ENCODE peak calls at places on chromosomes 4 and X, in five cellular contexts. T is K562, M is lower lobe of right lung, Z is GM23248, V is PC-3. R is an unnamed sample.

GRCh38 chrX:136386821-136387220 is 86.1 kb downstream of the ADGRG4 start:
- DNase-seq in T (no peak), M (no peak), Z (no peak), V (no peak), R (no peak)

GRCh38 chrX:115892056-115892708 is 278.4 kb upstream of the AGTR2 start:
- DNase-seq in T (no peak), M (no peak), Z (peak; percentile 13), V (peak; percentile 37), R (peak; percentile 92)

GRCh38 chr4:3371581-3372001 is 70.2 kb upstream of the HGFAC start:
- DNase-seq in T (no peak), M (peak; percentile 36), Z (no peak), V (no peak), R (no peak)

GRCh38 chrX:50036481-50036880 is 114.1 kb downstream of the CLCN5 start:
- DNase-seq in T (no peak), M (no peak), Z (no peak), V (no peak), R (no peak)

GRCh38 chrX:38117485-38117884 is 103.2 kb downstream of the SRPX start:
- DNase-seq in T (no peak), M (no peak), Z (peak; percentile 19), V (no peak), R (peak; percentile 14)

GRCh38 chr4:86857341-86858052 is 8.3 kb upstream of the SLC10A6 start:
- DNase-seq in T (no peak), M (no peak), Z (no peak), V (peak; percentile 72), R (no peak)

GRCh38 chr4:27986476-27986875 is 1125.8 kb downstream of the STIM2 start:
- DNase-seq in T (no peak), M (no peak), Z (no peak), V (no peak), R (no peak)

GRCh38 chr4:165873298-165874071 is 448 bp downstream of the TLL1 start:
- DNase-seq in T (no peak), M (peak; percentile 46), Z (peak; percentile 34), V (peak; percentile 44), R (peak; percentile 40)

GRCh38 chrX:39452404-39452803 is 645.4 kb downstream of the BCOR start:
- DNase-seq in T (no peak), M (no peak), Z (no peak), V (no peak), R (no peak)

GRCh38 chr4:20126906-20127305 is 124.8 kb upstream of the SLIT2 start:
- DNase-seq in T (no peak), M (no peak), Z (peak; percentile 92), V (peak; percentile 80), R (no peak)

GRCh38 chrX:82676386-82676785 is 831.7 kb upstream of the POU3F4 start:
- DNase-seq in T (no peak), M (no peak), Z (peak; percentile 2), V (peak; percentile 30), R (no peak)

GRCh38 chr4:77742054-77742453 is 77.1 kb downstream of the CNOT6L start:
- DNase-seq in T (no peak), M (no peak), Z (no peak), V (no peak), R (no peak)

DNA sequence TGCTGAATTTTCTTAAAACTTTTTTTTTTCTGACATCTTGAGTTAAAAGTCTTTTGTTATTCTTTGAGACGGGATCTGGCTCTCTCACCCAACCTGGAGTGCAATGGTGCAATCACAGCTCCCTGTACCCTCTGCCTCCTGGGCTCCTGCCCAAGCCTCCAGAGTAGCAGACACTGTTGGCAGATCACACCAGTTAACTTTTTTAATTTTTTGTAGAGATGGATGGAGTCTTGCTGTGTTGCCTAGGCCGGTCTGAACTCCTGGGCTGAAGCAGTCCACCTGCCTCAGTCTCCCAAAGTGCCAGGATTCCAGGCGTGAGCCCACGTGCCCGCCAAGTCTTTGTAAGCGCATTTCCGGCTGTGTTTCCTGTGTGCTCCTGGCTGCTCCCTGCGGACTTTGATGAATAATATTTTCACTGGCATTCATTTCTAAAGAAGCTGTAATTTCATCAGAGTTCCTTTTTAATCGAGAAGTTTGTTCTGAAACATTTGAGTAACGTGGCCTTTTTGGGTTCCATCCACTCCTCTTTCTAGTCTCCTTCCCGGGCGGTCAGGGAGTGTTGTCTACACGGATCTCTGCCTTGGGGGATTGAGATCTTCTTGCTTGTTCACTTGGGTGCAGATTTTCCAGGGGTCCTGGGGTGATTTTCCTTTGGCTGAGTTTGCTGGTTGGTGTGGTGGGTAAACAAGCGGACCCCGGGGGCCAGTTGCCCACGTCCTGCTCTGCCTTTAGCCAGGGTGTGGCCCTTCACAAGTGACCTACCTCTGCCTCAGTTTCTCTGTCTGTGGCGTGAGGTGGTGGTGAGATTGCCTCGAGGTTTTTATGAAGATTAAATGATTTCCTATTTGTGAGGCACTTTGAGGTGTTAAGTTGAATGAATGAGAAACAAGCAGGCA is 44.4 kb downstream of the PCGF3 start:
- DNase-seq in T (no peak), M (no peak), Z (peak; percentile 54), V (no peak), R (no peak)
- H3K36me3 ChIP-seq in T (peaks cover 57% of the 10 kb centered on the region), M (peaks cover 55% of the 10 kb centered on the region), Z (peaks cover 14% of the 10 kb centered on the region), V (peaks cover 6% of the 10 kb centered on the region), R (peaks cover 5% of the 10 kb centered on the region)

DNA sequence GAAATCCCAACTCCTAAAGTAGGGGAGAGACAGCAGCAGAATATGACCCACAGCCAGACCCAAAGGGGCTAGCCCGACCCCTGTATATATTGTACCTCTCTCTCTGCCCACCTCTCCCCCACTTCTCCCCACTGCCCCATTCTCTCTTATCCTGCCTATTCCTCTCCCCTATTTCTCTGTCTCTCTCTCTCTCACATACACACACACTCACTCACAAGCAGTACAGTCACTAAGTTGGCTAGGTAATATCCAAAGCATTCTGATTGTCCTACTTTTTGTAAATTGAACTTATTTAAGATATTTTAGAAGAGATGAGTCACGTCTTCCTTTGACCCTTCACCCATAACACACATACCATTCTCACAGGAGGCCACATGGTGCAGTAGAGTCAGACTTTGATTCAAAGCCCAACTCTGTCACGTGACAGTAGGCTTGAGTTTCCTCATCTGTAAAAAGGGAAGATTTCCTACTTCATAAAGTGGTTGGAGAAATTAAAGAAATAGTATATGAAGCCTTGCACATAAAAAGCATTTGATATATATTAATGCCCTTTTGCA is 29.5 kb downstream of the SRPX2 start:
- DNase-seq in T (no peak), M (no peak), Z (peak; percentile 74), V (peak; percentile 34), R (peak; percentile 3)
- H3K36me3 ChIP-seq in T (no peaks in the 10 kb centered on the region), M (no peaks in the 10 kb centered on the region), Z (no peaks in the 10 kb centered on the region), V (no peaks in the 10 kb centered on the region), R (no peaks in the 10 kb centered on the region)

GRCh38 chrX:16834811-16835210 is 35.4 kb downstream of the RBBP7 start:
- DNase-seq in T (no peak), M (no peak), Z (no peak), V (no peak), R (no peak)
- H3K36me3 ChIP-seq in T (peaks cover 98% of the 10 kb centered on the region), M (peaks cover 43% of the 10 kb centered on the region), Z (no peaks in the 10 kb centered on the region), V (peaks cover 55% of the 10 kb centered on the region), R (peaks cover under 1% of the 10 kb centered on the region)

GRCh38 chr4:67615119-67615518 is 56.6 kb downstream of the STAP1 start:
- DNase-seq in T (no peak), M (no peak), Z (no peak), V (no peak), R (no peak)

GRCh38 chr4:67616478-67616877 is 58.0 kb downstream of the STAP1 start:
- DNase-seq in T (no peak), M (no peak), Z (no peak), V (peak; percentile 82), R (no peak)

GRCh38 chr4:67614186-67614585 is 55.7 kb downstream of the STAP1 start:
- DNase-seq in T (no peak), M (no peak), Z (no peak), V (no peak), R (no peak)
- H3K36me3 ChIP-seq in T (peaks cover 38% of the 10 kb centered on the region), M (peaks cover 19% of the 10 kb centered on the region), Z (peaks cover 16% of the 10 kb centered on the region), V (peaks cover 24% of the 10 kb centered on the region), R (no peaks in the 10 kb centered on the region)

GRCh38 chr4:82833696-82834313 is 35.2 kb upstream of the SCD5 start:
- DNase-seq in T (no peak), M (no peak), Z (peak; percentile 96), V (peak; percentile 68), R (peak; percentile 87)
- H3K36me3 ChIP-seq in T (peaks cover 68% of the 10 kb centered on the region), M (peaks cover 84% of the 10 kb centered on the region), Z (peaks cover 70% of the 10 kb centered on the region), V (peaks cover 9% of the 10 kb centered on the region), R (peaks cover 7% of the 10 kb centered on the region)